ENCODE peak calls at places on chromosomes 12 and 14, in ten cellular contexts. One of them, this sample, is unnamed.

GRCh38 chr12:82635263-82635662 is 51.4 kb upstream of the TMTC2 start:
- DNase-seq in lower lobe of right lung: no peak
- DNase-seq in tibial artery: no peak
- DNase-seq in adrenal gland: no peak
- DNase-seq in RWPE1: no peak
- DNase-seq in CD4-positive, alpha-beta T cell: no peak
- DNase-seq in heart left ventricle: no peak
- DNase-seq in esophagus muscularis mucosa: no peak
- DNase-seq in left lung: no peak
- DNase-seq in dorsolateral prefrontal cortex: no peak
- DNase-seq in this sample: no peak

GRCh38 chr12:108734200-108734906 is 3.0 kb upstream of the CORO1C start:
- DNase-seq in CD4-positive, alpha-beta T cell: no peak
- DNase-seq in esophagus muscularis mucosa: no peak
- DNase-seq in heart left ventricle: no peak
- DNase-seq in RWPE1: peak
- DNase-seq in lower lobe of right lung: no peak
- DNase-seq in dorsolateral prefrontal cortex: no peak
- DNase-seq in left lung: no peak
- DNase-seq in adrenal gland: peak
- DNase-seq in tibial artery: peak
- DNase-seq in this sample: no peak

GRCh38 chr12:121181181-121181580 is 28.7 kb upstream of the P2RX4 start:
- DNase-seq in esophagus muscularis mucosa: no peak
- DNase-seq in adrenal gland: no peak
- DNase-seq in CD4-positive, alpha-beta T cell: no peak
- DNase-seq in RWPE1: no peak
- DNase-seq in left lung: no peak
- DNase-seq in heart left ventricle: no peak
- DNase-seq in tibial artery: no peak
- DNase-seq in dorsolateral prefrontal cortex: peak
- DNase-seq in lower lobe of right lung: no peak
- DNase-seq in this sample: no peak

GRCh38 chr14:73623504-73623903 is 11.2 kb downstream of the ACOT6 start:
- DNase-seq in lower lobe of right lung: no peak
- DNase-seq in CD4-positive, alpha-beta T cell: no peak
- DNase-seq in esophagus muscularis mucosa: no peak
- DNase-seq in tibial artery: no peak
- DNase-seq in RWPE1: no peak
- DNase-seq in dorsolateral prefrontal cortex: no peak
- DNase-seq in heart left ventricle: no peak
- DNase-seq in left lung: no peak
- DNase-seq in adrenal gland: no peak
- DNase-seq in this sample: no peak

GRCh38 chr12:104280111-104280510 is 23.4 kb upstream of the EID3 start:
- DNase-seq in heart left ventricle: no peak
- DNase-seq in tibial artery: no peak
- DNase-seq in adrenal gland: no peak
- DNase-seq in left lung: no peak
- DNase-seq in lower lobe of right lung: no peak
- DNase-seq in CD4-positive, alpha-beta T cell: no peak
- DNase-seq in RWPE1: no peak
- DNase-seq in dorsolateral prefrontal cortex: no peak
- DNase-seq in esophagus muscularis mucosa: no peak
- DNase-seq in this sample: no peak

GRCh38 chr14:58078471-58078870 is 73.5 kb downstream of the ARMH4 start:
- DNase-seq in tibial artery: no peak
- DNase-seq in RWPE1: no peak
- DNase-seq in left lung: no peak
- DNase-seq in CD4-positive, alpha-beta T cell: no peak
- DNase-seq in esophagus muscularis mucosa: no peak
- DNase-seq in lower lobe of right lung: no peak
- DNase-seq in adrenal gland: no peak
- DNase-seq in heart left ventricle: no peak
- DNase-seq in dorsolateral prefrontal cortex: no peak
- DNase-seq in this sample: no peak

GRCh38 chr12:24079083-24079482 is 129.6 kb upstream of the SOX5 start:
- DNase-seq in heart left ventricle: no peak
- DNase-seq in left lung: no peak
- DNase-seq in esophagus muscularis mucosa: no peak
- DNase-seq in dorsolateral prefrontal cortex: no peak
- DNase-seq in tibial artery: no peak
- DNase-seq in RWPE1: no peak
- DNase-seq in CD4-positive, alpha-beta T cell: no peak
- DNase-seq in lower lobe of right lung: no peak
- DNase-seq in adrenal gland: no peak
- DNase-seq in this sample: no peak

GRCh38 chr12:116783503-116784237 is 45.6 kb downstream of the RNFT2 start:
- DNase-seq in CD4-positive, alpha-beta T cell: no peak
- DNase-seq in RWPE1: no peak
- DNase-seq in esophagus muscularis mucosa: no peak
- DNase-seq in tibial artery: no peak
- DNase-seq in left lung: no peak
- DNase-seq in adrenal gland: no peak
- DNase-seq in lower lobe of right lung: peak
- DNase-seq in dorsolateral prefrontal cortex: no peak
- DNase-seq in heart left ventricle: no peak
- DNase-seq in this sample: no peak

GRCh38 chr14:74653386-74654138 is 41.5 kb upstream of the LTBP2 start:
- DNase-seq in left lung: no peak
- DNase-seq in dorsolateral prefrontal cortex: no peak
- DNase-seq in heart left ventricle: no peak
- DNase-seq in lower lobe of right lung: no peak
- DNase-seq in tibial artery: peak
- DNase-seq in adrenal gland: no peak
- DNase-seq in RWPE1: no peak
- DNase-seq in esophagus muscularis mucosa: no peak
- DNase-seq in CD4-positive, alpha-beta T cell: no peak
- DNase-seq in this sample: no peak

DNA sequence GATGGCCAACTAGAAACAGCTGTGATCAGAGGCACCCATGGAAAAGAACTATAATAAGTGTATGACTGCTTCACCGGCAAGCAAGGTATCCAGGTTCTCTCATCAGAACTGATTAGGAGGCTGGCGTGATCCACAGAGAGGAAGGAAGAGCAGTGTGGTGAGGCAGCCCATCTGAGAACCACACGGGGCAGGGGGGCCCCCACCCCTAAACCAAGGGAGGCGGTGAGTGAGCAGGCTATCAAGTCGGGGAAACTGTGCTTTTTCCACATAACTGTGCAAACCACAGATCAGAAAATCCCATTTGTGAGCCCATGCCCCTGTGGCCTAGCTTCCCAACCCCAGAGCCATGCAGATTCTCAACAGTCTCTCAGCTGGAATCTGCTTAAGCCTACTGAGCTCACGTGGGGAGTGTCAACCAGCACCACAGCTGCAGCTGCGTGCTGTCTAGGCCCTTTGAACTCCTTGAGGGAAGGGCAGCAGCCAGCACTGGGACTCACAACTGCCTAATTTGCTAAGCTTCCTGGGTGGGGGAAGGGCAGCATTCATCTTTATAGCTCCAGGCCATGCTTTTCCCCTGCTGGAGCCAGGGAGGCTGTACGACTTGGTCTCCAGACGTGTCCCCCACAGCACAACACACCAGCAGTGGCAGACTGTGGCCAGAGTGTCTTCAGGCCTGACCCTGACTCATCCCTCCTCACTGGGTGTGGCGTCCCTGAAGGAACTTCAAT is 444.4 kb upstream of the ATP2B1 start:
- DNase-seq in dorsolateral prefrontal cortex: no peak
- DNase-seq in heart left ventricle: no peak
- DNase-seq in CD4-positive, alpha-beta T cell: no peak
- DNase-seq in left lung: no peak
- DNase-seq in tibial artery: no peak
- DNase-seq in RWPE1: no peak
- DNase-seq in esophagus muscularis mucosa: no peak
- DNase-seq in lower lobe of right lung: no peak
- DNase-seq in adrenal gland: no peak
- DNase-seq in this sample: no peak
- TF ChIP-seq CTCF in dorsolateral prefrontal cortex: no peak
- TF ChIP-seq CTCF in heart left ventricle: no peak
- TF ChIP-seq CTCF in CD4-positive, alpha-beta T cell: no peak
- TF ChIP-seq CTCF in left lung: no peak
- TF ChIP-seq CTCF in tibial artery: no peak
- TF ChIP-seq CTCF in RWPE1: no peak
- TF ChIP-seq CTCF in esophagus muscularis mucosa: no peak
- TF ChIP-seq CTCF in lower lobe of right lung: no peak
- TF ChIP-seq CTCF in adrenal gland: no peak
- TF ChIP-seq CTCF in this sample: no peak

DNA sequence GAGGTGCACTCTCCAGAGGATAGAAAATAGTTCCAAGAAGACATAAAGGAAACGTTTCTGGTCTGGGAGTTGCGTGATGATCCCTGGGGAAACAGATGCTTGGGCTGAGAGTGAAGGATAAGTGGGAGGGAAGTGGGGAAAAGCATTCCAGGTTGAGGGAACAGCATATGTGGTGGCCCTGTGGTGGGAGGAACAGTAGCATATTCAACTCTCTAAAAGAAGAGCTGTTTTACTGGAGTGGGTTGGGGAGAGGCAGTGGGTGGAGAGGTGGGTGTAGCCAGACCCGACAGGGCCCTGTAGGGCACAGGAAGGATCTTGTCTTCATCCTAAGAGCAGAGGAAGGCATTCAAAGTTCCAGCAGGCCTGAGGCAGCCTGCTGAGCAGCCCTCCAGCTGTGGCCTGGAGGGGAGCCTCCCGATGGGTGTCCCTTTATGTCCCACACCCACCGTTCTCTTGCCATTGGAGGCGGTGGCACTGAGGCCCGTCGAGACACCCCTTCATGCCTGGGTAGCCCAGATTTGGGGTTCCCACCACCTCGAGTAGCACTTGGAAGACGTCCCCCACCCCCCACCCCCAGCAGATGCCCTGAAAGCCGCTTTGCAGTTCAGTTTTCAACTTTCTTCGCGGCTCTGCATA is 310.5 kb upstream of the FKBP4 start:
- DNase-seq in esophagus muscularis mucosa: no peak
- DNase-seq in dorsolateral prefrontal cortex: no peak
- DNase-seq in left lung: no peak
- DNase-seq in RWPE1: no peak
- DNase-seq in heart left ventricle: no peak
- DNase-seq in lower lobe of right lung: no peak
- DNase-seq in CD4-positive, alpha-beta T cell: no peak
- DNase-seq in adrenal gland: no peak
- DNase-seq in tibial artery: no peak
- DNase-seq in this sample: no peak
- H3K27ac ChIP-seq in esophagus muscularis mucosa: no peak
- H3K27ac ChIP-seq in dorsolateral prefrontal cortex: no peak
- H3K27ac ChIP-seq in left lung: no peak
- H3K27ac ChIP-seq in RWPE1: no peak
- H3K27ac ChIP-seq in heart left ventricle: no peak
- H3K27ac ChIP-seq in lower lobe of right lung: no peak
- H3K27ac ChIP-seq in CD4-positive, alpha-beta T cell: no peak
- H3K27ac ChIP-seq in adrenal gland: no peak
- H3K27ac ChIP-seq in tibial artery: no peak
- H3K27ac ChIP-seq in this sample: no peak

DNA sequence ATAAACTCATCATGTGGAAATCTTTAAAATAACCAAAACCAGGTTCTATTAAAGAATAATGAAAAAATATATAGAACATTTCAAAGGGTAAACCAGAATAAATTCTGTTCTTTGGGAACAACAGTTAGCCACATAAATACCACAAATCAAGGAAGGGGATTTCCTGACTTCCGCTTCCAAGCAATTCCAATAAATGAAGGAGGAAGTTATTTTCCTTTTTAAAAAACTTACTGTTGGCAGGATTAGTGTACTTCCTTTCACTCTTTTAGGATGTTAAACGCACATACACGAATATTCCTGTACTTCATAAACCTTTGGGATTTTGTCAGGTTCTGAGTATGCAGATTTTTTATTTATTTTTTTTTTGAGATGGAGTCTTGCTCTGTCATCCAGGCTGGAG is 13.7 kb upstream of the LIMA1 start:
- DNase-seq in esophagus muscularis mucosa: no peak
- DNase-seq in RWPE1: no peak
- DNase-seq in CD4-positive, alpha-beta T cell: no peak
- DNase-seq in heart left ventricle: no peak
- DNase-seq in lower lobe of right lung: no peak
- DNase-seq in tibial artery: no peak
- DNase-seq in adrenal gland: no peak
- DNase-seq in dorsolateral prefrontal cortex: no peak
- DNase-seq in left lung: no peak
- DNase-seq in this sample: no peak
- TF ChIP-seq CTCF in esophagus muscularis mucosa: no peak
- TF ChIP-seq CTCF in RWPE1: no peak
- TF ChIP-seq CTCF in CD4-positive, alpha-beta T cell: no peak
- TF ChIP-seq CTCF in heart left ventricle: no peak
- TF ChIP-seq CTCF in lower lobe of right lung: no peak
- TF ChIP-seq CTCF in tibial artery: no peak
- TF ChIP-seq CTCF in adrenal gland: no peak
- TF ChIP-seq CTCF in dorsolateral prefrontal cortex: no peak
- TF ChIP-seq CTCF in left lung: no peak
- TF ChIP-seq CTCF in this sample: no peak

GRCh38 chr12:48973531-48973930 is 2.0 kb upstream of the WNT10B start:
- DNase-seq in CD4-positive, alpha-beta T cell: no peak
- DNase-seq in dorsolateral prefrontal cortex: no peak
- DNase-seq in tibial artery: no peak
- DNase-seq in esophagus muscularis mucosa: no peak
- DNase-seq in adrenal gland: no peak
- DNase-seq in left lung: peak
- DNase-seq in RWPE1: no peak
- DNase-seq in lower lobe of right lung: peak
- DNase-seq in heart left ventricle: no peak
- DNase-seq in this sample: no peak

GRCh38 chr12:48972213-48973021 is 882 bp upstream of the WNT10B start:
- DNase-seq in RWPE1: no peak
- DNase-seq in esophagus muscularis mucosa: no peak
- DNase-seq in left lung: peak
- DNase-seq in heart left ventricle: no peak
- DNase-seq in lower lobe of right lung: no peak
- DNase-seq in adrenal gland: no peak
- DNase-seq in dorsolateral prefrontal cortex: no peak
- DNase-seq in tibial artery: no peak
- DNase-seq in CD4-positive, alpha-beta T cell: no peak
- DNase-seq in this sample: no peak

GRCh38 chr12:48970702-48971334 is 717 bp downstream of the WNT10B start:
- DNase-seq in heart left ventricle: no peak
- DNase-seq in lower lobe of right lung: no peak
- DNase-seq in dorsolateral prefrontal cortex: no peak
- DNase-seq in left lung: no peak
- DNase-seq in tibial artery: no peak
- DNase-seq in CD4-positive, alpha-beta T cell: no peak
- DNase-seq in adrenal gland: no peak
- DNase-seq in esophagus muscularis mucosa: no peak
- DNase-seq in RWPE1: no peak
- DNase-seq in this sample: no peak

GRCh38 chr12:48973992-48974673 is 2.6 kb upstream of the WNT10B start:
- DNase-seq in RWPE1: no peak
- DNase-seq in esophagus muscularis mucosa: no peak
- DNase-seq in heart left ventricle: no peak
- DNase-seq in CD4-positive, alpha-beta T cell: no peak
- DNase-seq in adrenal gland: peak
- DNase-seq in left lung: peak
- DNase-seq in lower lobe of right lung: peak
- DNase-seq in tibial artery: no peak
- DNase-seq in dorsolateral prefrontal cortex: no peak
- DNase-seq in this sample: no peak

DNA sequence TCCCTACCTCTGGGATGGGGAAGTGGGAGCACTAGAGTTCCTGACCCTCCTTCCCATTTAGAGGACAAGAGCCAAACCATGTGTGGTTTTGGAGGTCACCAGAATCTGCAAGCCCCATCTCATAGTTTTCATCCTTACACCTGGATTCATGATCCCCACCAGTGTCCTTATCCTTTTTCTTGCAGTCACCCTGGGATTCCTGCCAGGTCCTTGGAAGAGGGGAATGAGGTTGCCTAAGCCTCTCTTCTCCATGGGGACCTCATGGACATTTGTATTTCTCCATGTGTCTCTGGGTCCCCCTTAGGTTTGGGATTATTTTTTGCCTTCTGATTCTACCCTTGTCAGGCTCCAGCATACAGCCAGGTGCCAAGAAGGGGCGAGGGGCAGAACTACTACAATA is 1.5 kb upstream of the WNT10B start:
- DNase-seq in RWPE1: no peak
- DNase-seq in dorsolateral prefrontal cortex: no peak
- DNase-seq in heart left ventricle: no peak
- DNase-seq in tibial artery: no peak
- DNase-seq in lower lobe of right lung: no peak
- DNase-seq in adrenal gland: no peak
- DNase-seq in esophagus muscularis mucosa: no peak
- DNase-seq in left lung: no peak
- DNase-seq in CD4-positive, alpha-beta T cell: no peak
- DNase-seq in this sample: no peak
- H3K27ac ChIP-seq in RWPE1: no peak
- H3K27ac ChIP-seq in dorsolateral prefrontal cortex: no peak
- H3K27ac ChIP-seq in heart left ventricle: no peak
- H3K27ac ChIP-seq in tibial artery: no peak
- H3K27ac ChIP-seq in lower lobe of right lung: no peak
- H3K27ac ChIP-seq in adrenal gland: no peak
- H3K27ac ChIP-seq in esophagus muscularis mucosa: peak
- H3K27ac ChIP-seq in left lung: no peak
- H3K27ac ChIP-seq in CD4-positive, alpha-beta T cell: no peak
- H3K27ac ChIP-seq in this sample: no peak

This sample was measured in prostate gland.